ENCODE peak calls at places on chromosome 21, in four cellular contexts. A, U, Q and E are unnamed samples.

GRCh38 chr21:33691945-33692594 is 49.8 kb downstream of the ITSN1 start:
- DNase-seq in A (no peak), U (no peak), Q (no peak), E (no peak)

GRCh38 chr21:46124083-46124925 is 26.4 kb downstream of the COL6A2 start:
- DNase-seq in A (no peak), U (no peak), Q (no peak), E (no peak)

GRCh38 chr21:37827878-37828277 is 88.4 kb downstream of the KCNJ6 start:
- DNase-seq in A (no peak), U (no peak), Q (no peak), E (no peak)

GRCh38 chr21:34679056-34679455 is 10.3 kb downstream of the CLIC6 start:
- DNase-seq in A (no peak), U (no peak), Q (no peak), E (no peak)

GRCh38 chr21:28091500-28091899 is 901.2 kb downstream of the LTN1 start:
- DNase-seq in A (no peak), U (no peak), Q (no peak), E (no peak)

GRCh38 chr21:34336756-34337391 is 26.9 kb upstream of the KCNE2 start:
- DNase-seq in A (no peak), U (no peak), Q (no peak), E (no peak)

GRCh38 chr21:19122371-19122770 is 718.8 kb upstream of the TMPRSS15 start:
- DNase-seq in A (no peak), U (no peak), Q (no peak), E (no peak)

GRCh38 chr21:23694396-23694795 is 1912.9 kb downstream of the MRPL39 start:
- DNase-seq in A (no peak), U (no peak), Q (no peak), E (no peak)

GRCh38 chr21:42861311-42862122 is 17.8 kb downstream of the WDR4 start:
- DNase-seq in A (no peak), U (no peak), Q (no peak), E (no peak)

GRCh38 chr21:35226302-35226701 is 177.2 kb upstream of the RUNX1 start:
- DNase-seq in A (no peak), U (no peak), Q (peak), E (no peak)

GRCh38 chr21:33760641-33761103 is 118.4 kb downstream of the ITSN1 start:
- DNase-seq in A (no peak), U (no peak), Q (no peak), E (no peak)

GRCh38 chr21:45887121-45887611 is 94.4 kb upstream of the COL6A1 start:
- DNase-seq in A (no peak), U (no peak), Q (peak), E (peak)

GRCh38 chr21:27812279-27812678 is 845.4 kb upstream of the ADAMTS5 start:
- DNase-seq in A (no peak), U (no peak), Q (no peak), E (no peak)

GRCh38 chr21:31855180-31855579 is 17.6 kb upstream of the HUNK start:
- DNase-seq in A (no peak), U (no peak), Q (no peak), E (no peak)

GRCh38 chr21:28627691-28628090 is 365.0 kb downstream of the LTN1 start:
- DNase-seq in A (no peak), U (no peak), Q (no peak), E (no peak)

GRCh38 chr21:42736646-42737350 is 83.4 kb downstream of the PDE9A start:
- DNase-seq in A (no peak), U (no peak), Q (no peak), E (no peak)

GRCh38 chr21:45970674-45971486 is 10.7 kb upstream of the COL6A1 start:
- DNase-seq in A (no peak), U (no peak), Q (no peak), E (no peak)

GRCh38 chr21:25885405-25885804 is 150.6 kb downstream of the GABPA start:
- DNase-seq in A (no peak), U (no peak), Q (no peak), E (no peak)

GRCh38 chr21:32645261-32646182 is 33.3 kb upstream of the CFAP298 start:
- DNase-seq in A (no peak), U (no peak), Q (no peak), E (no peak)

GRCh38 chr21:29487154-29487553 is 188.4 kb downstream of the BACH1 start:
- DNase-seq in A (no peak), U (no peak), Q (no peak), E (no peak)

GRCh38 chr21:33238565-33239255 is 9.0 kb downstream of the IFNAR2 start:
- DNase-seq in A (no peak), U (no peak), Q (no peak), E (no peak)

GRCh38 chr21:33834801-33835500 is 80.7 kb downstream of the ATP5PO start:
- DNase-seq in A (no peak), U (no peak), Q (no peak), E (no peak)

GRCh38 chr21:27108228-27108627 is 141.3 kb upstream of the ADAMTS5 start:
- DNase-seq in A (no peak), U (no peak), Q (no peak), E (no peak)

GRCh38 chr21:16418663-16419062 is 688.9 kb downstream of the USP25 start:
- DNase-seq in A (no peak), U (no peak), Q (no peak), E (no peak)

GRCh38 chr21:32770514-32771133 is 931 bp downstream of the PAXBP1 start:
- DNase-seq in A (peak), U (no peak), Q (peak), E (no peak)

GRCh38 chr21:17732306-17732705 is 86.8 kb downstream of the C21orf91 start:
- DNase-seq in A (no peak), U (no peak), Q (no peak), E (peak)

GRCh38 chr21:17733209-17733608 is 85.9 kb downstream of the C21orf91 start:
- DNase-seq in A (no peak), U (no peak), Q (no peak), E (no peak)

GRCh38 chr21:17729455-17729854 is 89.7 kb downstream of the C21orf91 start:
- DNase-seq in A (no peak), U (no peak), Q (no peak), E (no peak)

GRCh38 chr21:17730782-17731181 is 88.4 kb downstream of the C21orf91 start:
- DNase-seq in A (no peak), U (no peak), Q (no peak), E (no peak)

GRCh38 chr21:17731554-17731953 is 87.6 kb downstream of the C21orf91 start:
- DNase-seq in A (no peak), U (no peak), Q (no peak), E (no peak)
- H3K4me3 ChIP-seq in A (no peak), U (no peak), Q (no peak), E (no peak)

DNA sequence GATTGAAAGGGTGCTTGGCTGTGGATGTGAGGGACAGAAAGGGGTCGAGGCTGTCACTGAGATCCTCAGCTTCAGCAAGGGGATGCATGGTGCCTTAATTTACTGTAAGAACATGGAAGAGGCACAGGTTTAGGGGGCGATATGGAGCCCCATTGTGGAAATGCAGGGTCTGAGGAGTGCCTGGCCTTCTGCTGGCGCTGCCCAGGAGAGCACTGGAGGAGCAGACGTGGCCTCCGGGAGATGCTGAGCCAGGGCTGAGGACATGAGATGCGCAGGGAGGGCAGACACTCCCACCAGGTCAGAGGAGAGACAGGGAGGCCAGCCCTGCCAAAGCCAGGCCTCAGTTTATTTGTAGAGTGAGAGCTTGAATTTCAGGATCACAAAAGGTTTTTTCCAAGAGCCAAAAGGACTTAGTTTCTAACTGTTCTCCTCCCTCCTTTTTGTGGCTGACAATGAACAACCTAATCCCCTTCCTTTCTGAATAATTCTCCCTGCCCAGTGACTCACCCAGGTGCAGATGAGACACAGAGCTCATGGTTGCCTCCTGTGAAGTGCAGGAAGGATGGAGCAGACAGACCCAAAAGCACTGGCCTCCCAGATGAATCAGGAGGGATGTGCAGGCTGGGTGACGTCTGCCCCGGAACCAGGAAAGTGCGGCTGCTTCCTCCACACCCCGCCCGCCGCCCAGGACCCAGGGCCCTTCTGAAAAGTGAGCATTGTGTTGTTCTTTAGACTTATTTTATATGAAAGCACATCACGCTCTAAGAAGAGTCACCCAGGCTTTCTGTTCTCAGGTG is 73.0 kb upstream of the TMPRSS2 start:
- DNase-seq in A (no peak), U (no peak), Q (peak), E (no peak)
- H3K4me3 ChIP-seq in A (no peak), U (no peak), Q (no peak), E (no peak)

DNA sequence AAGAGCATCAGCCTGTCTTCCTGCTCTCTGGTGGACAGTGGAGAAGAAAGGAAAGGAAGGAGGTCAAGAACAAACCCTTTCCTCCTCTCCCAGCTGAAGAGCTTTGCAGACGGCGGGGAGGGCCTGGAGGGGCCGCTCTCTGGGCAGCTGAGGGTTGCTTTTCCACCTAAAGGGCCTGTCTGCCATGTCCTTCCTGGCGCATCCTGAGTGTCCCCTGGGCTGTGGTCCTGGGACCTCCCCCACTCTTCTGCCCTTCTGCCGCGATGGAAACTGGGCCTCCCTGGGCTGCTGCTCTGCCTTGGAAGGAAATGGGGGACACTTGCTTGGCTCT is 107.0 kb downstream of the ETS2 start:
- DNase-seq in A (no peak), U (no peak), Q (no peak), E (no peak)
- H3K4me3 ChIP-seq in A (no peak), U (peak), Q (peak), E (no peak)

GRCh38 chr21:44722701-44723100 is 11.3 kb upstream of the TSPEAR start:
- DNase-seq in A (no peak), U (no peak), Q (no peak), E (no peak)

GRCh38 chr21:44724926-44725325 is 13.6 kb upstream of the TSPEAR start:
- DNase-seq in A (no peak), U (no peak), Q (no peak), E (no peak)

GRCh38 chr21:44720170-44720569 is 8.8 kb upstream of the TSPEAR start:
- DNase-seq in A (no peak), U (no peak), Q (no peak), E (no peak)

GRCh38 chr21:44724166-44724565 is 12.8 kb upstream of the TSPEAR start:
- DNase-seq in A (no peak), U (no peak), Q (no peak), E (no peak)

DNA sequence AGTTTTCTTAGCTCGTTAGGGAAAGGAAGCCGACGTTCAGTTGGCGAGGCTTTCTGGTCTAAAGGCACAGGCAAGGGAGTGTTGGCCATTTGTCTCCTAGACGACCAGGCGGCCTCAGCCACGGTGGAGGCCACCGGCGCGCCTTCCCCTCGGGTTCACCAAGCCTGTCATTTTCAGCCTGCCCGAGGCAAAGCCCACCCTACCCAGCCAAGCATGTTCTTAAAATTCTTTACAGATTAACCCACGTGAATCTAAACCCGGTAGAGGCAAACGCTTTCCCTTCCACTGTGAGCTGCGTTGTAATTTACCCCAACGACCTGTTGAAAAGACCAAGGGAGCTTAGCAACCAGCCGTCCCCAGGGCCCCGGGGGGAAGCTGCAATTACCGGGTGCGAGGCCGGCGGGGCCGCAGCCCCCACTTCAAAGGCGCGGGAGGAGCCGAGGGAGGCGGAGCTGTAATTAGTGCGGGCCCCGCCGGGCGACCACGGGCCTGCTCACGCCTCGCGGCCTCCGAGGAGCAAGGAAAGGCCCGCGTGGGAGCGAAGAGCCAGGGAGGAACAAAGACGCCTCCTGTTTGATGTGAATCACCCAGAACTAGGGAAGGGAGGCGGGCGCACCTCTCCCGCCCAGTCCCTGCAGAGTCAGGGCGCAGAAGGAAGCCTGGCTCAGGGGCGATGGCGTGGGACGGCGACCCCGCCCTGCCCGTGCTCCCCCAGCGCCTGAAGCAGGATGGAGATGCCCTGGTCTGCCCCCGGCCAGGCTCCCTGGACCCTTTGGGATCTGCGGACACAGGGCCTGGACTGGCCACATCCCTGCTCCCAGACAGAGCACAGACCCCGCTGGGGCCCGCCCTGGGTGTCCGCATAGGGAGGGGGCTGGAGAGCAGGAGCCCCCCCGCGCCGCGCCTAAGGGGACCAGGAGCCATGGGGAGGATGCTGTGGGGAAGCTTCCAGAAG is 12.1 kb upstream of the TSPEAR start:
- DNase-seq in A (no peak), U (no peak), Q (no peak), E (no peak)
- H3K4me3 ChIP-seq in A (no peak), U (no peak), Q (peak), E (no peak)

GRCh38 chr21:14838400-14838799 is 226.4 kb downstream of the NRIP1 start:
- DNase-seq in A (no peak), U (no peak), Q (no peak), E (no peak)
- H3K4me3 ChIP-seq in A (no peak), U (no peak), Q (no peak), E (no peak)

GRCh38 chr21:36693144-36694040 is 5.5 kb upstream of the SIM2 start:
- DNase-seq in A (no peak), U (no peak), Q (no peak), E (no peak)

GRCh38 chr21:36695283-36695634 is 3.7 kb upstream of the SIM2 start:
- DNase-seq in A (no peak), U (no peak), Q (no peak), E (no peak)

GRCh38 chr21:36694593-36695282 is 4.2 kb upstream of the SIM2 start:
- DNase-seq in A (no peak), U (no peak), Q (no peak), E (no peak)

GRCh38 chr21:36692844-36693143 is 6.1 kb upstream of the SIM2 start:
- DNase-seq in A (no peak), U (no peak), Q (no peak), E (no peak)

DNA sequence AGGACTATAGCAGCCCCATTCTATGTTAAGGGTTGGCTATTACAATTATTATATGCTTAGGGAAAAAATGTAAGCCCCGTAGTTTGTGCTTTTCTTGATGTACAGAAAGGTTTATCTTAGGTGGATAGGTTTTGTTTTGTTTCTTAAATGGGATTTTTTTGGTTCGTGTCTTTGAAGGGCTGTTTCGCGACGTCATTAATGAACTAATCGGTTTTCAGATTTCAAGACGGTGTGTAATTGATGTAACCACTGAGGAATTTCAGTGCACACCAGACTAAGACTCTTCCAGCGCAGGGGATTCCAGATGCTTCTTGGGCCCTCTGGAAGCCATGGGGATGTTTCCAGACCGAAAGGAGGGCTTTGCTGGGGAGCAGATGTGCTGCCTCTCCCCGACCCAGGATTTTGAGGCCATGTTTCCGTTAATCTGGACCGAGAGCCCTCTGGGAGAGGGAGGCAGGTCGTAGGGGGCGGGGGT is 4.8 kb upstream of the SIM2 start:
- DNase-seq in A (no peak), U (no peak), Q (no peak), E (no peak)
- H3K4me3 ChIP-seq in A (no peak), U (no peak), Q (no peak), E (no peak)